ENCODE peak calls at places on chromosome X, in six cellular contexts. One of them, this sample, is unnamed.

GRCh38 chrX:56797966-56798711 is 69.1 kb downstream of the NBDY start:
- DNase-seq in mesenchymal stem cell: no peak
- DNase-seq in IMR-90: no peak
- DNase-seq in neuronal stem cell: no peak
- DNase-seq in H9: peak
- DNase-seq in H1: no peak
- DNase-seq in this sample: no peak

GRCh38 chrX:153646620-153647373 is at the start of gene DUSP9:
- DNase-seq in mesenchymal stem cell: peak
- DNase-seq in IMR-90: no peak
- DNase-seq in neuronal stem cell: no peak
- DNase-seq in H9: peak
- DNase-seq in H1: no peak
- DNase-seq in this sample: peak

GRCh38 chrX:24259544-24260240 is 54.2 kb downstream of the SUPT20HL2 start:
- DNase-seq in mesenchymal stem cell: peak
- DNase-seq in IMR-90: peak
- DNase-seq in neuronal stem cell: no peak
- DNase-seq in H9: peak
- DNase-seq in H1: no peak
- DNase-seq in this sample: peak

GRCh38 chrX:24117288-24117687 is 32.2 kb upstream of the ZFX start:
- DNase-seq in mesenchymal stem cell: peak
- DNase-seq in IMR-90: peak
- DNase-seq in neuronal stem cell: no peak
- DNase-seq in H9: no peak
- DNase-seq in H1: no peak
- DNase-seq in this sample: no peak

GRCh38 chrX:112910418-112910817 is 69.8 kb upstream of the AMOT start:
- DNase-seq in mesenchymal stem cell: no peak
- DNase-seq in IMR-90: no peak
- DNase-seq in neuronal stem cell: no peak
- DNase-seq in H9: no peak
- DNase-seq in H1: no peak
- DNase-seq in this sample: no peak

GRCh38 chrX:16459008-16459407 is 190.9 kb upstream of the S100G start:
- DNase-seq in mesenchymal stem cell: no peak
- DNase-seq in IMR-90: peak
- DNase-seq in neuronal stem cell: no peak
- DNase-seq in H9: no peak
- DNase-seq in H1: no peak
- DNase-seq in this sample: no peak

GRCh38 chrX:31550169-31550568 is 478.3 kb upstream of the FTHL17 start:
- DNase-seq in mesenchymal stem cell: no peak
- DNase-seq in IMR-90: no peak
- DNase-seq in neuronal stem cell: no peak
- DNase-seq in H9: no peak
- DNase-seq in H1: no peak
- DNase-seq in this sample: no peak

GRCh38 chrX:13506574-13506973 is 62.8 kb upstream of the EGFL6 start:
- DNase-seq in mesenchymal stem cell: peak
- DNase-seq in IMR-90: peak
- DNase-seq in neuronal stem cell: peak
- DNase-seq in H9: no peak
- DNase-seq in H1: no peak
- DNase-seq in this sample: peak

GRCh38 chrX:102155806-102156179 is at the start of gene BEX5:
- DNase-seq in mesenchymal stem cell: no peak
- DNase-seq in IMR-90: no peak
- DNase-seq in neuronal stem cell: peak
- DNase-seq in H9: peak
- DNase-seq in H1: peak
- DNase-seq in this sample: peak

GRCh38 chrX:152600853-152601635 is 36.7 kb upstream of the GABRQ start:
- DNase-seq in mesenchymal stem cell: no peak
- DNase-seq in IMR-90: no peak
- DNase-seq in neuronal stem cell: peak
- DNase-seq in H9: peak
- DNase-seq in H1: no peak
- DNase-seq in this sample: peak

DNA sequence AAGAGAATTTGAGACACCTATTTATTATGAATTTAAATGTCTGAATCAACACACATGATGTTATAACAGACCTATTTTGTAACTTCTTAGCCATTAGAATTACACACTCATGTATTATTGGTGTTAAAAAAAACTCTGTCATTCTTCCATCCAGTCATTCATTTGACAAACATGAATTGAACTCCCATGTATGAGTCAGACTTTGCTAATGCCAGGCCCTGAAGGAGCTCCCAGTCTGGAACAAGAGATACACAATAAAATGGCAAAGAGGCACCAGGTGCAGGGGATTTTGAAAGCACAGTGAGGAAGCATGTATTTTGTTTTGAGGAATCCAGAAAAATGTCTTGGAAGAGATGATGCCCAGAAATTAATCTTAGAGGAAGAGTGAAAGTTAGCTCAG is 87.7 kb upstream of the EFHC2 start:
- DNase-seq in mesenchymal stem cell: peak
- DNase-seq in IMR-90: peak
- DNase-seq in neuronal stem cell: no peak
- DNase-seq in H9: no peak
- DNase-seq in H1: no peak
- DNase-seq in this sample: no peak
- H3K27ac ChIP-seq in mesenchymal stem cell: no peak
- H3K27ac ChIP-seq in IMR-90: no peak
- H3K27ac ChIP-seq in neuronal stem cell: no peak
- H3K27ac ChIP-seq in H9: no peak
- H3K27ac ChIP-seq in H1: no peak
- H3K27ac ChIP-seq in this sample: no peak

DNA sequence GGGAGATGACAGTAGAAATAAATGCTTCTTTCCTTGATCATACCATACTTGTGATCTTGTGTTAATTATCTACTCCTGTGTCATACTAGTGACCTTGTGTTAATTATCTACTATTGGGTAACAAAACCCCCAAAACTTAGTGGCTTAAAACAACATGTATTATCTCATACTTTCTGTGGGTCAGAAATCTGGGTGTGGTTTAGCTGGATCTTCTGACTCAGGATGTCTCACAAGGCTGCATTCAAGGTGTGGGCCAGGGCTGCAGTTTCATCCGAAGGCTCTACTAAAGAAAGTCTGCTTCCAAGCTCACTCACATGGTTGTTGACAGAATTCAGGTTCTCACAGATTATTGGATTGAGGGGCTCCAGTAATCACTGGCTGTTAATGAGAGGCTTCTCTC is 70.3 kb upstream of the NDP start:
- DNase-seq in mesenchymal stem cell: no peak
- DNase-seq in IMR-90: no peak
- DNase-seq in neuronal stem cell: no peak
- DNase-seq in H9: no peak
- DNase-seq in H1: no peak
- DNase-seq in this sample: no peak
- H4K8ac ChIP-seq in mesenchymal stem cell: no peak
- H4K8ac ChIP-seq in IMR-90: no peak
- H4K8ac ChIP-seq in neuronal stem cell: no peak
- H4K8ac ChIP-seq in H9: no peak
- H4K8ac ChIP-seq in H1: no peak
- H4K8ac ChIP-seq in this sample: no peak

GRCh38 chrX:110282922-110283321 is 35.0 kb downstream of the AMMECR1 start:
- DNase-seq in mesenchymal stem cell: no peak
- DNase-seq in IMR-90: no peak
- DNase-seq in neuronal stem cell: no peak
- DNase-seq in H9: no peak
- DNase-seq in H1: no peak
- DNase-seq in this sample: no peak
- H3K27ac ChIP-seq in mesenchymal stem cell: no peak
- H3K27ac ChIP-seq in IMR-90: no peak
- H3K27ac ChIP-seq in neuronal stem cell: no peak
- H3K27ac ChIP-seq in H9: no peak
- H3K27ac ChIP-seq in H1: no peak
- H3K27ac ChIP-seq in this sample: no peak

GRCh38 chrX:21870494-21870893 is 14.7 kb downstream of the YY2 start:
- DNase-seq in mesenchymal stem cell: no peak
- DNase-seq in IMR-90: no peak
- DNase-seq in neuronal stem cell: no peak
- DNase-seq in H9: no peak
- DNase-seq in H1: no peak
- DNase-seq in this sample: no peak

GRCh38 chrX:21875013-21875412 is 19.2 kb downstream of the YY2 start:
- DNase-seq in mesenchymal stem cell: no peak
- DNase-seq in IMR-90: no peak
- DNase-seq in neuronal stem cell: no peak
- DNase-seq in H9: no peak
- DNase-seq in H1: no peak
- DNase-seq in this sample: no peak

GRCh38 chrX:21873063-21873785 is 17.4 kb downstream of the YY2 start:
- DNase-seq in mesenchymal stem cell: no peak
- DNase-seq in IMR-90: peak
- DNase-seq in neuronal stem cell: no peak
- DNase-seq in H9: no peak
- DNase-seq in H1: no peak
- DNase-seq in this sample: no peak
- H4K8ac ChIP-seq in mesenchymal stem cell: no peak
- H4K8ac ChIP-seq in IMR-90: peak
- H4K8ac ChIP-seq in neuronal stem cell: no peak
- H4K8ac ChIP-seq in H9: no peak
- H4K8ac ChIP-seq in H1: no peak
- H4K8ac ChIP-seq in this sample: no peak

DNA sequence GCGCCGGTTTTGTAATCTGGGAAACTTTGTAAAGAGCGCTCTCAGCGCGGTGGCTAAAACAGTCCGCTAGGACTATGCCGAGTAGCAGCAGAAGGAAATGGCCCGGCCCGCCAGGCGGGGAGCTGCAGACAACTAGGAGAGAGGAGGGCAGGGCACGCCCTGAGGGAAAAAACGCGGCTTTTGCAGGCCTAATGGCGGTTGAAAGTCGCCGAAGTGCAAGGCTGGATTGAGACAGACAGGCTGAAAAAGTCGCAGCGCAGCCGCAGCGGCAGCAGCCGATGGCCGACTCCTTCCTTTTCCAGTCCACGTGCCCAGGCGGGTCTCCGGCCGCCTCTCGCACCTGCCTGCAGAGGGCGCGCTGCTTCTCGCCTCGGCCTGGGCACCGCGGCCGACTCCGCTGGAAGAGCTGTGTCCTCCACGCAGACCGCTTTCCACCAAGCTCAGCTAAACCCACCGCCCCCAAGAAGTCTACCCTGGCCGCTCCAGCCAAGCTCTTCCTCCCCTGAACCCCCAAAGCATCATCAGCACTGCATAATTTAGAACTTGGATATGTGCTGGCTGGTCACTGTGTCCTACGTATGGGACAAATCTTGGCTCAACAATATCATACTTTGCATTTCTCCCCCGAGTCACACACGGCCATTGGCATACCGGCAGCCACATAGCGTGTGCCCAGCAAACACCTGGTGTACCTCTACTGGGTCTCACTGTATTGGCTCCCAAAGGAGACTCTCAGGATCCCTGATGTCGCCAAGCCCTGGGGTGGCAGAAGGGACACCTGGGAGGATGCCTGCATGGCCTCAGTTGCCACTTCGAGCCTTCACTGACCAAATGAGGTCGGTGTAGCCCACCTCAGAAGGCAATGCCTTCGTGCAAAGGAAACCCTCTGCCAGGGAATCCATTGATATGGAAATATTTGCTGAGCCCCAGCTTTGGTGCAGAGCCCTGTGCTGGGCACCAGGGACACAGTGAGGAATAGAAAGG is 14.5 kb downstream of the SLC25A5 start:
- DNase-seq in mesenchymal stem cell: peak
- DNase-seq in IMR-90: peak
- DNase-seq in neuronal stem cell: no peak
- DNase-seq in H9: peak
- DNase-seq in H1: no peak
- DNase-seq in this sample: peak
- H3K27ac ChIP-seq in mesenchymal stem cell: no peak
- H3K27ac ChIP-seq in IMR-90: peak
- H3K27ac ChIP-seq in neuronal stem cell: no peak
- H3K27ac ChIP-seq in H9: no peak
- H3K27ac ChIP-seq in H1: no peak
- H3K27ac ChIP-seq in this sample: no peak

GRCh38 chrX:69067841-69068240 is 97.4 kb downstream of the PJA1 start:
- DNase-seq in mesenchymal stem cell: no peak
- DNase-seq in IMR-90: no peak
- DNase-seq in neuronal stem cell: no peak
- DNase-seq in H9: no peak
- DNase-seq in H1: no peak
- DNase-seq in this sample: no peak
- H4K8ac ChIP-seq in mesenchymal stem cell: no peak
- H4K8ac ChIP-seq in IMR-90: peak
- H4K8ac ChIP-seq in neuronal stem cell: no peak
- H4K8ac ChIP-seq in H9: no peak
- H4K8ac ChIP-seq in H1: no peak
- H4K8ac ChIP-seq in this sample: no peak